ENCODE peak calls at places on chromosomes 11 and 22, in five cellular contexts. B is H7; J is left ventricle myocardium inferior; S is fibroblast of villous mesenchyme; X is effector memory CD4-positive, alpha-beta T cell. F is an unnamed sample.

GRCh38 chr22:21970800-21971617 is 11.6 kb downstream of the TOP3B start:
- DNase-seq in B (no peak), S (no peak), J (no peak), X (no peak), F (no peak)

GRCh38 chr11:9260182-9261146 is 4.7 kb downstream of the DENND5A start:
- DNase-seq in S (no peak), B (peak), X (no peak), J (no peak), F (no peak)

GRCh38 chr22:28983190-28983589 is 78.4 kb downstream of the C22orf31 start:
- DNase-seq in B (no peak), J (no peak), X (no peak), S (no peak), F (no peak)

GRCh38 chr11:132158696-132159095 is 788.3 kb downstream of the NTM start:
- DNase-seq in B (no peak), J (no peak), X (no peak), S (no peak), F (no peak)

GRCh38 chr11:15123849-15124248 is 9.1 kb downstream of the INSC start:
- DNase-seq in B (no peak), S (peak), X (no peak), J (no peak), F (no peak)

GRCh38 chr11:11179239-11179638 is 173.8 kb downstream of the CSNK2A3 start:
- DNase-seq in J (no peak), B (no peak), S (peak), X (no peak), F (no peak)

GRCh38 chr11:16226245-16226644 is 130.1 kb downstream of the SOX6 start:
- DNase-seq in X (no peak), B (no peak), J (peak), S (peak), F (no peak)

GRCh38 chr11:123180166-123180565 is 14.9 kb downstream of the CLMP start:
- DNase-seq in J (no peak), S (peak), B (no peak), X (no peak), F (no peak)

GRCh38 chr11:79953629-79954028 is 512.8 kb upstream of the TENM4 start:
- DNase-seq in B (no peak), X (no peak), S (no peak), J (no peak), F (no peak)

GRCh38 chr11:64787526-64788320 is 9.4 kb upstream of the SF1 start:
- DNase-seq in J (no peak), X (peak), S (peak), B (peak), F (peak)

GRCh38 chr11:112805658-112806057 is 155.6 kb upstream of the NCAM1 start:
- DNase-seq in X (no peak), B (no peak), S (no peak), J (peak), F (no peak)

GRCh38 chr11:115111066-115111465 is 393.1 kb downstream of the CADM1 start:
- DNase-seq in J (no peak), S (no peak), B (no peak), X (no peak), F (no peak)

GRCh38 chr11:36214976-36215687 is 74.1 kb downstream of the COMMD9 start:
- DNase-seq in B (no peak), X (no peak), S (no peak), J (no peak), F (no peak)

GRCh38 chr11:87589082-87589481 is 551.3 kb downstream of the TMEM135 start:
- DNase-seq in S (no peak), J (no peak), X (no peak), B (no peak), F (no peak)

GRCh38 chr11:84899134-84899533 is 728.0 kb downstream of the DLG2 start:
- DNase-seq in B (no peak), S (no peak), X (no peak), J (no peak), F (no peak)

GRCh38 chr11:84790849-84791427 is 836.2 kb downstream of the DLG2 start:
- DNase-seq in X (no peak), S (no peak), J (no peak), B (no peak), F (no peak)

GRCh38 chr11:12185914-12186313 is 75.5 kb downstream of the MICAL2 start:
- DNase-seq in S (peak), B (peak), X (no peak), J (no peak), F (peak)

GRCh38 chr11:2587976-2588748 is 111.6 kb downstream of the KCNQ1OT1 start:
- DNase-seq in S (no peak), X (no peak), J (peak), B (peak), F (no peak)

GRCh38 chr11:20156876-20157613 is 3.2 kb downstream of the DBX1 start:
- DNase-seq in J (no peak), S (no peak), X (peak), B (no peak), F (peak)

GRCh38 chr11:3037041-3037944 is 19.9 kb downstream of the CARS1 start:
- DNase-seq in J (peak), S (peak), B (peak), X (peak), F (peak)

GRCh38 chr11:66996609-66997273 is 21.6 kb downstream of the C11orf86 start:
- DNase-seq in S (peak), X (no peak), J (peak), B (no peak), F (no peak)

GRCh38 chr22:19287889-19288288 is 3.6 kb downstream of the CLTCL1 start:
- DNase-seq in X (no peak), J (no peak), B (no peak), S (peak), F (no peak)
- H3K4me3 ChIP-seq in X (no peak), J (no peak), B (no peak), S (no peak), F (no peak)

GRCh38 chr11:70095541-70096252 is 17.6 kb downstream of the ANO1 start:
- DNase-seq in B (no peak), S (peak), X (no peak), J (no peak), F (no peak)
- H3K4me3 ChIP-seq in B (no peak), S (no peak), X (no peak), J (no peak), F (no peak)

DNA sequence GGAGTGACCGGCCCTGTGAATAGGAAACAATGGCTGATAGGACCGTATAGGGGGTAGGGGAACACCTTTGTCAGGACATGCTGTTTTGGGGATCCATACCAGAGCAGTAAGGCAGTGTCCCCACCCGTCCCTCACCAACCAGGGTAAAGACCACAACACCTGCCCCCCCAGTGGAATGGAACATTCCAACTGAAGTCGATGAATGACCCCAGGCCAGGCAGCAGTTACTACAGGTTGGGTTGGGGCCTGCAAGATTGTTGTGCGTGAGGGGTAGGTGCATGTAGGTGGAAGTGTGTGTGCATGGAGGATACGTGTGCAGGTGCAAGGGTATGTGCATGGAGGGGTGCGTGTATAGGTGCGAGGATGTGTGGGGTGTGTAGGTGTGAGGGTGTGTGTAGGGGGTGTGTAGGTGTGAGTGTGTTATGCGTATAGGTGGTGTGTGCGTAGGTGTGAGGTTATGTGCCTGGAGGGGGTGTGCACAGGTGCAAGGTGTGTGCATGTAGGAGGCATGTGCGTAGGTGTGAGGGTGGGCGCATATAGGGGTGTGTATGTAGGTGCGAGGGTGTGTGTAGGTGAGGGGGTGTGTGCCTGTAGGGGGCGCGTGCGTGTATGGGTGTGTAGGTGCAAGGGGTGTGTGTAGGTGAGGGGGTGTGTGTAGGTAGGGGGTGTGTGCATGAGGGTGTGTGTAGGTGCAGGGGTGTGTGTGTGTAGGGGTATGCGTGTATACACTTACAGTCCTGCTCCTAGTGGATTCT is 32.9 kb downstream of the PISD start:
- DNase-seq in X (no peak), B (peak), S (no peak), J (no peak), F (no peak)
- H3K4me3 ChIP-seq in X (no peak), B (no peak), S (peak), J (peak), F (no peak)

GRCh38 chr11:62548545-62549335 is 2.1 kb upstream of the AHNAK start:
- DNase-seq in J (peak), X (no peak), S (no peak), B (no peak), F (no peak)

GRCh38 chr11:62545437-62546243 is 966 bp downstream of the AHNAK start:
- DNase-seq in B (peak), S (peak), X (peak), J (peak), F (peak)

GRCh38 chr11:62546244-62546936 is at the start of gene AHNAK:
- DNase-seq in J (peak), B (peak), S (peak), X (peak), F (peak)

GRCh38 chr11:62546937-62547625 is 475 bp upstream of the AHNAK start:
- DNase-seq in X (no peak), B (peak), J (peak), S (peak), F (peak)

DNA sequence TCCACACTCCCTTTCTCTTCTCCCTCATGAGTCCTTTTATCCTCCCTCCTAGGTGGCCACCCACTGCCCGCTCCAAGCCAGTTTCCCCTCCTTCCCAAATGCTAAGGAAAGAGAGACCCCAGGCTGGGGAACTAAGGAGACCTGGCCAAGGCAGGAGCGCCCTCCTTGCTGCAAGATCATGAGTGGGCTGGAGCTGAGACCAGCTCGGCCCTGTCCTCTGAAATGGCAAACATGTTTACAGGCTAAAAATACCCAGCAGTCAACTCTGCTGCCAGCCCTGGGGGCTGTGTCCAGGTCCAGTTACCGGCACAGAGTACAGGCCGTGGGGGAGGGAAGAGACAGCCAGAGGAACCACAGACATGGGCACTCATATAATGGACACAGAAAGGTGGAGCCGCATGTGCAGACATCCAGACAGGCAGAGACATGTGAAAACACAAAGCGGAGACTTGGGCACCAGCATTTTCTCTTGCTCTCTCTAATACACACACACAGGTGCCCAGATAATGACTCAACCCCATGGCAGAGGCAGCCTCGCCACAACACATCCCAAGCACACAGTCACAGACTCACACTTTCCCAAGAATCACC is 1.2 kb upstream of the AHNAK start:
- DNase-seq in J (peak), S (no peak), B (peak), X (no peak), F (peak)
- H3K4me3 ChIP-seq in J (peak), S (peak), B (peak), X (no peak), F (peak)

GRCh38 chr11:819129-819931 is 616 bp downstream of the PNPLA2 start:
- DNase-seq in S (peak), B (peak), X (peak), J (peak), F (peak)
- H3K4me3 ChIP-seq in S (peak), B (peak), X (peak), J (peak), F (peak)